ENCODE peak calls at places on chromosomes 5 and 9, in nine cellular contexts. G is aorta; R is A549; M is breast epithelium; Q is CD8-positive, alpha-beta T cell; F is lung; K is astrocyte of the spinal cord; U is cardiac muscle cell; D is AG10803. O is an unnamed sample.

GRCh38 chr5:29885595-29885994 is 1307.9 kb upstream of the CDH6 start:
- DNase-seq in G (no peak), R (no peak), M (no peak), Q (no peak), F (no peak), K (no peak), U (no peak), D (no peak), O (no peak)

GRCh38 chr9:2623046-2623865 is 1.7 kb downstream of the VLDLR start:
- DNase-seq in G (peak), R (peak), M (no peak), Q (no peak), F (peak), K (peak), U (peak), D (peak), O (peak)

GRCh38 chr9:37508135-37508833 is 22.5 kb downstream of the POLR1E start:
- DNase-seq in G (peak), R (no peak), M (no peak), Q (no peak), F (no peak), K (no peak), U (peak), D (peak), O (no peak)

GRCh38 chr5:26700759-26701384 is 337.5 kb downstream of the CDH9 start:
- DNase-seq in G (no peak), R (peak), M (no peak), Q (no peak), F (no peak), K (peak), U (no peak), D (no peak), O (no peak)

GRCh38 chr9:14165376-14166035 is 148.4 kb downstream of the NFIB start:
- DNase-seq in G (no peak), R (no peak), M (no peak), Q (no peak), F (peak), K (no peak), U (peak), D (no peak), O (no peak)

GRCh38 chr9:111034573-111035539 is 3.4 kb downstream of the LPAR1 start:
- DNase-seq in G (no peak), R (no peak), M (no peak), Q (no peak), F (no peak), K (no peak), U (peak), D (peak), O (no peak)

GRCh38 chr9:134335095-134335489 is 8.8 kb downstream of the RXRA start:
- DNase-seq in G (no peak), R (no peak), M (no peak), Q (no peak), F (no peak), K (no peak), U (no peak), D (no peak), O (peak)

GRCh38 chr9:86827893-86828292 is 119.4 kb downstream of the GAS1 start:
- DNase-seq in G (no peak), R (no peak), M (no peak), Q (no peak), F (no peak), K (no peak), U (peak), D (no peak), O (no peak)

DNA sequence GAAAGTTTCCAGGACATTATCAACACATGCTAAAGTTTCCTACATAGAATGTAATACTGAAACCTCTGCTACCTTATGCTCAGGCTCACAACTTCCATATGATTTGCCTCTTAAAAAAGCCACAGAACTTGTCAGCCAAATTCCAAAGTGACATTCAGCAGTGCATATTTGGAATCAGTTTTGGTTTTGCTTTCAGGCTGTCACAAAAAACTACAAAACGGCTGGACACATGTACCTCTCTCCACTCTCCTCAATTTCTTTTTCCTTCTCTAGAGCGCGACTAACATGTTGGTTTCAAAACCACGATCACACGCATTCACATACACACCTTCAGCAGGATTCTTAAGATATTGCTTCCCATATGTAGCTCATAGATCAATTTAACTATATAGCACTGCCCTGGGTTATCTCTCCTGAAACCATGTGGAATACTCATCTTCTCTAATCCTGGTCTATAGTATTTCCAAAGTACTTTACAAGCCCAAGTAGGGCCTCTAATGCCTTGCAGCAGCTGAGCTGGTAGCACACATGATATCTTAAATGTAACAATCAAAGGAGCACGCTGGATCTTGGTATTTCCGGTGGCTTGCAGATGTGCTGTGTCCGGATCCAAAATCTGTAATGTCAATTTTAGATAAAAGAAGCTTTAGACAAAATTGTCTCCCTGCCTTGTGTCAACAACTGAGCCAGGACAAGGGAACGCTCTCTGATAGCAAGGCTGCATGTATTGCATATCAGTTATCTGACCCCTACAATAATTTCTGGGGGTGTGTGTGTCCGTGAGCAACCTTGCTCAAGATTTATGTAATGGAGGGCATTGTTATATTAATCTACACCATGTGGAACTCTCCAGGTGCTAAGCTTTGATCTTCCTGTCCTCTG is 203.2 kb downstream of the DMRT2 start:
- DNase-seq in G (no peak), R (no peak), M (no peak), Q (no peak), F (no peak), K (no peak), U (peak), D (no peak), O (no peak)
- H3K4me3 ChIP-seq in G (no peak), R (no peak), M (no peak), Q (no peak), F (no peak), K (no peak), U (no peak), D (no peak), O (no peak)

GRCh38 chr5:39161578-39161977 is 57.8 kb downstream of the FYB1 start:
- DNase-seq in G (no peak), R (no peak), M (no peak), Q (no peak), F (no peak), K (no peak), U (no peak), D (no peak), O (no peak)

GRCh38 chr5:39167141-39167972 is 52.0 kb downstream of the FYB1 start:
- DNase-seq in G (no peak), R (no peak), M (no peak), Q (no peak), F (no peak), K (no peak), U (no peak), D (peak), O (no peak)

GRCh38 chr5:39160576-39161213 is 58.7 kb downstream of the FYB1 start:
- DNase-seq in G (no peak), R (no peak), M (no peak), Q (no peak), F (no peak), K (no peak), U (no peak), D (no peak), O (no peak)

GRCh38 chr5:39164529-39165402 is 54.6 kb downstream of the FYB1 start:
- DNase-seq in G (no peak), R (no peak), M (no peak), Q (no peak), F (no peak), K (no peak), U (no peak), D (no peak), O (no peak)

DNA sequence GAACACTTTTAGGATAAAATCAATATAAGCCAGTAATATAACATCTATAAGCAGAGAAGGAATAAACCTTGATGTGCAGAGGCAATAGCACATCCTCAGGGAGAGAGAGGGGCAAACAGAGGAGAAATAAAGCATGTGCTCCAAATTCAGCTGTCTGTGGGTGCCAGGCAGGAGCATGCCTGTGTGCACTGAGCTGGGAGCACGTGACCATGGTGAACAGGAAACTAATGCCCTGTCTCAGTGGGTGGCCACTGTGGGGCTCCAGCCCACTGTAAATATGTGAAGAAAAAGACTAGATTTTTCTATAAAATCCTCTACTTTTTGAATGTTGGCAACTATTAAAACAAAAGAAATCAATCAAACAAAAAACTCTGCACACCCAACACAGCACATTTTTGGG is 55.3 kb downstream of the FYB1 start:
- DNase-seq in G (no peak), R (no peak), M (no peak), Q (peak), F (no peak), K (no peak), U (no peak), D (no peak), O (peak)
- H3K4me3 ChIP-seq in G (no peak), R (no peak), M (no peak), Q (no peak), F (no peak), K (no peak), U (no peak), D (no peak), O (no peak)

GRCh38 chr5:86977185-86977584 is 290.5 kb upstream of the RASA1 start:
- DNase-seq in G (no peak), R (no peak), M (no peak), Q (no peak), F (no peak), K (no peak), U (peak), D (peak), O (no peak)

GRCh38 chr5:86981898-86982297 is 285.8 kb upstream of the RASA1 start:
- DNase-seq in G (no peak), R (no peak), M (no peak), Q (no peak), F (no peak), K (no peak), U (no peak), D (no peak), O (no peak)

GRCh38 chr5:86977808-86978207 is 289.9 kb upstream of the RASA1 start:
- DNase-seq in G (no peak), R (no peak), M (no peak), Q (no peak), F (no peak), K (no peak), U (no peak), D (no peak), O (no peak)

GRCh38 chr5:86983208-86983607 is 284.5 kb upstream of the RASA1 start:
- DNase-seq in G (no peak), R (no peak), M (no peak), Q (no peak), F (no peak), K (no peak), U (no peak), D (no peak), O (no peak)

DNA sequence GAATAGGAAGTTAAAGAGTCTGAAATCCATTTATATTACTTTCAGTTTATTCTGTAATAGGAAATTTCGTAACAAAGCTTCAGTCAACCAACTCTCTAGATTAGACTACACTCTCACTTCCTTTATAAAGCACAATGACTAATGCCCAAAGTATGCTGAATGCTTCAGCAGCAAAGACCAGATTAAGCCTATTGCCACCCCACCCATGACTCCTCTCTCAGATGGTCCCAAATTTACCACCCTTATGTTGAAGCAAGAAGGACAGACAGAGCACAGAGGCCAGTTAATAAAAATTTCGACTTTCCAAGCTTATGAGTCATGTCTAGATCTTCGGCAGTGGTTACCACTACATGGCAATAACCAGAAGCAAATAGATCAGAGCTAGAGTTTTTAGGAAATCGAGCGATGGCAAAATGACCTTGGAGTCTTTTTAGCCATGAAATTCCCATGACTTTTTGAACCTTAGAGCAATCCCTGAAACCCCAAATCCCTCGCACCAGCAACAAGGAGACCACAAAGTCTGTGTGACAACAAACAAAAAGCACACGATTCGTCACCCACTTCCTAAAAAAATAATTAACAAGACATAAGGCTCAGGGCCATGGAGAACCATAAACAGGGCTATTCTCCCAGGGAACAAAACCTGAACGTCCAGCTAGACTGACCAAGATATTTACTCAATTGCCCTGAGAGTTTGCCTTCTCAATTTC is 287.7 kb upstream of the RASA1 start:
- DNase-seq in G (no peak), R (no peak), M (no peak), Q (no peak), F (no peak), K (peak), U (peak), D (peak), O (no peak)
- H3K4me3 ChIP-seq in G (no peak), R (no peak), M (no peak), Q (no peak), F (no peak), K (no peak), U (no peak), D (no peak), O (no peak)

GRCh38 chr9:20950707-20951106 is 80.7 kb downstream of the HACD4 start:
- DNase-seq in G (no peak), R (no peak), M (no peak), Q (no peak), F (no peak), K (no peak), U (no peak), D (no peak), O (no peak)
- H3K4me3 ChIP-seq in G (no peak), R (no peak), M (no peak), Q (no peak), F (no peak), K (no peak), U (no peak), D (no peak), O (no peak)

GRCh38 chr5:60611099-60611719 is 88.8 kb downstream of the DEPDC1B start:
- DNase-seq in G (no peak), R (no peak), M (no peak), Q (no peak), F (no peak), K (no peak), U (no peak), D (no peak), O (no peak)
- H3K4me3 ChIP-seq in G (no peak), R (no peak), M (no peak), Q (no peak), F (no peak), K (no peak), U (no peak), D (no peak), O (no peak)

DNA sequence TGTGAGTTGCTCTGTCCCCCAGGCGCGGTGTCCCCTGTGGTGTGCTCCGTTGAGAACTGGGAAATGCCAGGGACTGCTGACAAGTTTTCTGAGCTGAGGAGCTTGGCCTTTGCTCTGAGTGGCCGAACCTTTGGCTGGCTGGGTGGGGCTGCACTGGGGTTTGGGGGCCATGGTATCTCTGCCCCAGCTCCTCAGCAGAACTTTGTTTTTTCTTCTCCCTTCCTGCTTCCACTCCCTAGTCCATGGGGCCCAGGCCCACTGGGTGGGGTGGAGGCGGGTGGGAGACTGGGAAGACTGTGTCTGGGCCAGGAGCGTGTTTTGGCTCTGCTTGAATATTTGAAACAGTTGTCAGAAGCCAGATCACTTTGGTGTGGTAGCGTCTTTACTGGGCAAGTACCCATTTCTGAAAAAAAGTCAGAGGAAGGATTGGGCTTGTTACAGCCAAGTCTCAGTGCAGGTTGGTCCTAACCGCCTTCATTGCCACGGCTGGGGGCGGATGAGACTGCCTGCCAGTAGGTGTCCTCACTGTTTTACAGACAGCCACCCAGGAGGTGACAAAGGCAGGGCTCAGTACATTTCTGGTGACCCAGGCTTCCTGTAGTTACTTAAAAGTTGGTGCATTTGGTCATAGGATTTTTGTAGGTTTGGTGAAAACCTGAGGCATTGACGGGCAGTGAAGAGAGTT is 92.7 kb downstream of the DAB2IP start:
- DNase-seq in G (peak), R (peak), M (peak), Q (peak), F (no peak), K (peak), U (peak), D (peak), O (peak)
- H3K4me3 ChIP-seq in G (peak), R (peak), M (peak), Q (no peak), F (peak), K (peak), U (no peak), D (peak), O (no peak)

DNA sequence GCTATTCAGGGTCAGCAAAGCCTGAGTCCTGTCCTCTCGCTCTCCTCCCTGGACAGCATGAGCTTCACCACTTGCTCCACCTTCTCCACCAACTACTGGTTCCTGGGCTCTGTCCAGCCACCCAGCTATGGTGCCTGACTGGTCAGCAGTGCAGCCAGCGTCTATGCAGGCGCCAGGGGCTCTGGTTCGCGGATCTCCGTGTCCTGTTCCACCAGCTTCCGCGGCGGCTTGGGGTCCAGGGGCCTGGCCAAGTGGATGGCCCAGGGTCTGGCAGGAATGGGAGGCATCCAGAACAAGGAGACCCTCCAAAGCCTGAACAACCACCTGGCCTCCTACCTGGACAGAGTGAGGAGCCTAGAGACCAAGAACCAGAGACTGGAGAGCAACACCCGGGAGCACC is 8.6 kb downstream of the NIPBL start:
- DNase-seq in G (no peak), R (no peak), M (no peak), Q (no peak), F (no peak), K (no peak), U (no peak), D (no peak), O (no peak)
- H3K4me3 ChIP-seq in G (no peak), R (no peak), M (no peak), Q (no peak), F (no peak), K (no peak), U (no peak), D (no peak), O (no peak)

DNA sequence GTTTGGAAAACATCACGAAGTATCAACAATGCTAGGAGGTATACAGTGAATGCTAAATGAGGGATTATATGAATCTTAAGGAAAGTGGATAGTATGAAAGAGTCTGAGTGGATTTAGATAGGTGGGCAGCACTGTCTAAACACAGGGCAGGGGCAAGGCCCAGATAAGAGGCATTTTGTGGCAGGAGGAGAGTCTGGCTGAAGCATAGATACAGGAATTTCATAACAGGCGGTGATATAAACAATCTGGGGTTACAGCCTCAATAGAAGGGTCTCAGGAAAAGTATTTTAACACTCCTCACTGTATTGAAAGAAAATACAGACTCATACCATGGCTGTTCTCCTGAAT is 96.9 kb downstream of the PLPP1 start:
- DNase-seq in G (no peak), R (no peak), M (no peak), Q (no peak), F (no peak), K (no peak), U (no peak), D (no peak), O (no peak)
- H3K4me3 ChIP-seq in G (no peak), R (no peak), M (peak), Q (no peak), F (no peak), K (no peak), U (no peak), D (no peak), O (no peak)

DNA sequence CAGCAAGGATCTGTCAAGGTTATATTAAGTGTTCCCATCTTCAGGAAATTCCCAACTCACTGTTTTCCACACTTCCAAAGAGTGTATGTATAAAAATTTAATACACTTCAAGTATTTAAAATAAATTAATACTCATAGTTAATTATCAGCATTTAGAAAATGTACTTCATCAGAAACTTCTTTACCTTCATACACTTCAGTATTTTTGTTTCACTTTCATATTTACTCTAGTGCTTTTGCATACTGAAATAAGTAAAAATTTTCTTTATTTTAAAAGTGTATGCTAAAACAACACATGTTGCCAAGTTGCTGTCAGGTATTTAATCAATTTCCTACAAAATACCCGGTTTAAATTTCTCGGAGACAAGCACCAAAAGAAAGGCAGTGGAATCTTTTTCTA is 16.5 kb downstream of the RICTOR start:
- DNase-seq in G (no peak), R (no peak), M (no peak), Q (no peak), F (no peak), K (no peak), U (no peak), D (no peak), O (no peak)
- H3K4me3 ChIP-seq in G (no peak), R (peak), M (peak), Q (no peak), F (no peak), K (peak), U (no peak), D (peak), O (no peak)